ENCODE peak calls at places on chromosome 16, in ten cellular contexts. K is A549, I is PC-3, B is lung, Z is HCT116, U is osteoblast, H is OCI-LY7, C is fibroblast of lung, E is adrenal gland, F is ovary. W is an unnamed sample. For H3K9me3, the result is how much of the 10 kb centered on the place peaks cover.

GRCh38 chr16:4361033-4361943 is 10.2 kb upstream of the PAM16 start:
- DNase-seq in K (no peak), I (no peak), B (no peak), Z (no peak), U (peak), H (no peak), C (no peak), E (no peak), F (no peak), W (no peak)

GRCh38 chr16:74107795-74108610 is 188.6 kb upstream of the PSMD7 start:
- DNase-seq in K (peak), I (peak), B (peak), Z (peak), U (peak), H (peak), C (no peak), E (peak), F (no peak), W (peak)

GRCh38 chr16:2095315-2095853 is 40.3 kb downstream of the PKD1 start:
- DNase-seq in K (no peak), I (peak), B (no peak), Z (no peak), U (peak), H (no peak), C (peak), E (no peak), F (no peak), W (no peak)

GRCh38 chr16:19831678-19832077 is 53.0 kb downstream of the GPRC5B start:
- DNase-seq in K (peak), I (peak), B (no peak), Z (no peak), U (peak), H (no peak), C (peak), E (peak), F (no peak), W (no peak)

GRCh38 chr16:17397499-17397891 is 73.3 kb downstream of the XYLT1 start:
- DNase-seq in K (peak), I (no peak), B (no peak), Z (no peak), U (peak), H (no peak), C (peak), E (peak), F (no peak), W (no peak)

GRCh38 chr16:4754865-4755264 is 12.1 kb downstream of the ZNF500 start:
- DNase-seq in K (no peak), I (no peak), B (no peak), Z (no peak), U (peak), H (no peak), C (no peak), E (no peak), F (no peak), W (no peak)

GRCh38 chr16:5918553-5919127 is 821.0 kb upstream of the EEF2KMT start:
- DNase-seq in K (no peak), I (no peak), B (no peak), Z (no peak), U (peak), H (no peak), C (no peak), E (no peak), F (no peak), W (no peak)

GRCh38 chr16:68084504-68085258 is 489 bp upstream of the NFATC3 start:
- DNase-seq in K (peak), I (no peak), B (peak), Z (no peak), U (peak), H (peak), C (peak), E (peak), F (peak), W (peak)

GRCh38 chr16:67296422-67296821 is 17.1 kb downstream of the PLEKHG4 start:
- DNase-seq in K (no peak), I (peak), B (no peak), Z (no peak), U (peak), H (no peak), C (peak), E (no peak), F (no peak), W (no peak)

GRCh38 chr16:11774065-11774626 is 22.9 kb downstream of the ZC3H7A start:
- DNase-seq in K (no peak), I (no peak), B (no peak), Z (no peak), U (no peak), H (no peak), C (no peak), E (peak), F (no peak), W (no peak)

GRCh38 chr16:1276580-1276878 is 20.7 kb downstream of the TPSD1 start:
- DNase-seq in K (no peak), I (no peak), B (no peak), Z (no peak), U (peak), H (no peak), C (no peak), E (no peak), F (no peak), W (no peak)

GRCh38 chr16:86396918-86397317 is 113.4 kb upstream of the FOXF1 start:
- DNase-seq in K (no peak), I (peak), B (no peak), Z (peak), U (peak), H (no peak), C (peak), E (no peak), F (no peak), W (no peak)

GRCh38 chr16:79597277-79597676 is 3.3 kb downstream of the MAF start:
- DNase-seq in K (no peak), I (no peak), B (no peak), Z (no peak), U (peak), H (no peak), C (no peak), E (no peak), F (no peak), W (no peak)

GRCh38 chr16:4435668-4436067 is 10.0 kb downstream of the DNAJA3 start:
- DNase-seq in K (no peak), I (no peak), B (no peak), Z (no peak), U (no peak), H (no peak), C (peak), E (no peak), F (no peak), W (no peak)

GRCh38 chr16:89374393-89374948 is 115.9 kb downstream of the ANKRD11 start:
- DNase-seq in K (peak), I (peak), B (no peak), Z (no peak), U (peak), H (no peak), C (peak), E (no peak), F (no peak), W (no peak)

GRCh38 chr16:29148867-29149272 is 164.0 kb downstream of the LAT start:
- DNase-seq in K (no peak), I (no peak), B (peak), Z (no peak), U (no peak), H (no peak), C (no peak), E (no peak), F (no peak), W (peak)

GRCh38 chr16:49587051-49587450 is 213.4 kb downstream of the C16orf78 start:
- DNase-seq in K (no peak), I (no peak), B (no peak), Z (no peak), U (peak), H (no peak), C (no peak), E (no peak), F (no peak), W (no peak)

GRCh38 chr16:2838928-2839327 is 8.8 kb downstream of the ZG16B start:
- DNase-seq in K (peak), I (peak), B (peak), Z (no peak), U (peak), H (peak), C (peak), E (peak), F (no peak), W (peak)

GRCh38 chr16:22789281-22789945 is 24.5 kb upstream of the HS3ST2 start:
- DNase-seq in K (no peak), I (peak), B (no peak), Z (no peak), U (no peak), H (no peak), C (no peak), E (no peak), F (no peak), W (no peak)

GRCh38 chr16:30027588-30028437 is 3.3 kb downstream of the TLCD3B start:
- DNase-seq in K (no peak), I (no peak), B (no peak), Z (no peak), U (no peak), H (no peak), C (no peak), E (no peak), F (no peak), W (no peak)

GRCh38 chr16:54651440-54651839 is 279.2 kb upstream of the IRX5 start:
- DNase-seq in K (no peak), I (no peak), B (no peak), Z (no peak), U (no peak), H (no peak), C (no peak), E (no peak), F (no peak), W (no peak)

GRCh38 chr16:12412252-12412651 is 391.4 kb downstream of the CPPED1 start:
- DNase-seq in K (no peak), I (no peak), B (no peak), Z (no peak), U (no peak), H (no peak), C (no peak), E (no peak), F (no peak), W (no peak)

GRCh38 chr16:22296225-22297113 is 740 bp upstream of the POLR3E start:
- DNase-seq in K (no peak), I (no peak), B (no peak), Z (no peak), U (no peak), H (peak), C (no peak), E (no peak), F (no peak), W (no peak)

GRCh38 chr16:64751906-64752305 is 370.0 kb downstream of the CDH11 start:
- DNase-seq in K (no peak), I (no peak), B (no peak), Z (no peak), U (peak), H (no peak), C (peak), E (no peak), F (no peak), W (no peak)

GRCh38 chr16:769201-769769 is 8.8 kb downstream of the MSLN start:
- DNase-seq in K (no peak), I (no peak), B (no peak), Z (no peak), U (no peak), H (no peak), C (no peak), E (no peak), F (no peak), W (no peak)

GRCh38 chr16:72902276-72902675 is 145.7 kb downstream of the ZFHX3 start:
- DNase-seq in K (no peak), I (no peak), B (no peak), Z (no peak), U (no peak), H (no peak), C (no peak), E (no peak), F (no peak), W (no peak)

GRCh38 chr16:58651965-58652348 is 22.3 kb upstream of the CNOT1 start:
- DNase-seq in K (no peak), I (no peak), B (no peak), Z (no peak), U (no peak), H (no peak), C (peak), E (no peak), F (no peak), W (no peak)

GRCh38 chr16:3152022-3152272 is 17.1 kb downstream of the ZNF213 start:
- DNase-seq in K (no peak), I (no peak), B (no peak), Z (no peak), U (no peak), H (no peak), C (no peak), E (no peak), F (no peak), W (no peak)

GRCh38 chr16:13014516-13014915 is 113.1 kb downstream of the SHISA9 start:
- DNase-seq in K (no peak), I (no peak), B (no peak), Z (no peak), U (no peak), H (no peak), C (no peak), E (no peak), F (no peak), W (no peak)

GRCh38 chr16:608019-608418 is 18.2 kb downstream of the RAB40C start:
- DNase-seq in K (no peak), I (no peak), B (no peak), Z (no peak), U (no peak), H (no peak), C (no peak), E (no peak), F (no peak), W (no peak)

GRCh38 chr16:27406729-27407128 is 4.8 kb downstream of the IL21R start:
- DNase-seq in K (no peak), I (no peak), B (no peak), Z (no peak), U (no peak), H (no peak), C (no peak), E (no peak), F (no peak), W (no peak)

GRCh38 chr16:4091638-4092037 is 24.6 kb downstream of the ADCY9 start:
- DNase-seq in K (no peak), I (no peak), B (peak), Z (no peak), U (no peak), H (no peak), C (no peak), E (no peak), F (no peak), W (no peak)

GRCh38 chr16:56600398-56600999 is 7.9 kb upstream of the MT2A start:
- DNase-seq in K (peak), I (peak), B (no peak), Z (peak), U (peak), H (peak), C (peak), E (peak), F (no peak), W (peak)

GRCh38 chr16:68434654-68435210 is 13.6 kb downstream of the SMPD3 start:
- DNase-seq in K (no peak), I (peak), B (no peak), Z (no peak), U (no peak), H (no peak), C (no peak), E (no peak), F (no peak), W (no peak)

GRCh38 chr16:3577302-3577752 is at the start of gene NLRC3:
- DNase-seq in K (no peak), I (no peak), B (no peak), Z (no peak), U (peak), H (peak), C (no peak), E (no peak), F (no peak), W (peak)

GRCh38 chr16:84827131-84827574 is 7.4 kb downstream of the CRISPLD2 start:
- DNase-seq in K (no peak), I (no peak), B (no peak), Z (no peak), U (peak), H (no peak), C (no peak), E (no peak), F (peak), W (no peak)

DNA sequence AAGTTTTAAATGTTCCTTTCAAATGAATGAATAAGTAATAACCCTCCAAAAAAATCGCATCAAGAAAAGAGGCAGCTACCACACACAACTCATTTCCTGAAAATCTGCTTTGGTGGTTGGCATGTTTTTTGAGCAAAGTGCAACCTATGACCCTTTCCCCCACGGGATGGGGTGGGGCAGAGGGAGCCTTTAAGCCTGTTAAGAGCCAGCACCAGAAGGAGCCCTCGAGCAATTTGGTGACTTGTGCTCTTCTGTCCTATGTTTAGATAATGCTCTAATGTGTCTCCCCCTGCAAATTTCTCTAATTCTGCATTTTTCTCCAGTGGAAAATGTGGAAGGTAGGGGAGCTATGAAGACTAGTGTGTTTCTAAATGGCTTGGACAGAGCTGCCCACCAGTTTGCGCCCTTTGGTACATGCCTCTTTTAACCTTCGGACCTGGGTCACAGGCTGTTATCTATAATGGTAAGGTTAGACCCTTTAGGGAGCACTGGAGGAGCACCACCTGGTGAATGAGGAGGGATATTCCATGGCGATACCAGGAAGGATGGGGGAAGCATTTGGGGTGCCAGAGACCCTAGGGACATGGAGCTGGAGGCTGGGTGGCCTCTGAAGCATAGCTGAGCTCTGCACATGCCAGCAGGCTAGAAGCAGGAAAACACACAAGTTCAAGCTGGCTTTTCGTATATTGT is 1.6 kb downstream of the PYCARD start:
- DNase-seq in K (peak), I (peak), B (no peak), Z (no peak), U (peak), H (peak), C (no peak), E (no peak), F (no peak), W (peak)
- H3K4me3 ChIP-seq in K (no peak), I (no peak), B (no peak), Z (no peak), U (no peak), H (peak), C (peak), E (no peak), F (no peak), W (peak)

GRCh38 chr16:15873737-15874136 is 14.7 kb downstream of the CEP20 start:
- DNase-seq in K (no peak), I (no peak), B (no peak), Z (no peak), U (no peak), H (no peak), C (no peak), E (no peak), F (no peak), W (no peak)

GRCh38 chr16:15879255-15879804 is 9.1 kb downstream of the CEP20 start:
- DNase-seq in K (peak), I (peak), B (no peak), Z (no peak), U (peak), H (no peak), C (peak), E (no peak), F (no peak), W (no peak)

GRCh38 chr16:15880434-15880833 is 8.0 kb downstream of the CEP20 start:
- DNase-seq in K (no peak), I (peak), B (no peak), Z (no peak), U (no peak), H (no peak), C (no peak), E (no peak), F (no peak), W (no peak)

GRCh38 chr16:15876503-15876902 is 11.9 kb downstream of the CEP20 start:
- DNase-seq in K (no peak), I (peak), B (no peak), Z (no peak), U (no peak), H (no peak), C (no peak), E (no peak), F (no peak), W (no peak)

DNA sequence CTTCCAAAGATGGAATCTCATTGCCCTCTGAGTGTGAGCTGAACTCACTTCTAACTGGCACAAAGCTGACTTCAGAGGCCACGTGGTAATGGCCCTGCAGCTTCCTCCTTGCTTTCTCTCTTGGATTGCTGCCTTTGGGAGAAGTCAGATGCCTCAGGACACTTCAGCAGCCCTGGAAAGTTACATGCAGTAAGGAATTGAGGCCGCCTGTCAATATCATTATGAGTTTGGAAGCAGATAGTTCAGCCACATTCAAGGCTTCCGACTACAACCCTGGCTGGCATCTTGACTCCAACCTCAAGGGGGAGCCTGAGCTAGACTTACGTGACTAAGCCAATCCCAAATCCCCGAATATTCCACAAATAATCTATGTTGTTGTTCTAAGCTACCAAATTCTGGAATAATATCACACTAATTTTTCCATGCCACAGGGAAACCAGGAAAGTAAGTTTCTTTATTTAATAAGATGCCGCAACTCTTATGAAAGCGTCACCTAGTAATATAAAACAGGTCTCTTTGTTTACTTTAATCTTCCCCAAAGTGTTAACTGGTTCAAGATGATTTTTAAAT is 13.6 kb downstream of the CEP20 start:
- DNase-seq in K (peak), I (peak), B (peak), Z (peak), U (no peak), H (peak), C (peak), E (peak), F (peak), W (no peak)
- H3K9me3 ChIP-seq in K (under half), I (under half), B (under half), Z (under half), U (under half), H (under half), C (under half), E (under half), F (under half), W (under half)

GRCh38 chr16:75806487-75806886 is 80.2 kb upstream of the CPHXL start:
- DNase-seq in K (no peak), I (no peak), B (no peak), Z (no peak), U (no peak), H (no peak), C (no peak), E (no peak), F (no peak), W (no peak)
- TF ChIP-seq CTCF in K (no peak), I (no peak), B (no peak), Z (no peak), U (no peak), H (no peak), C (no peak), E (no peak), F (no peak), W (no peak)

GRCh38 chr16:21236831-21237230 is 3.3 kb downstream of the ANKS4B start:
- DNase-seq in K (no peak), I (no peak), B (no peak), Z (no peak), U (no peak), H (no peak), C (no peak), E (no peak), F (no peak), W (no peak)

GRCh38 chr16:21233521-21234150 is at the start of gene ANKS4B:
- DNase-seq in K (peak), I (no peak), B (no peak), Z (no peak), U (no peak), H (no peak), C (no peak), E (no peak), F (no peak), W (no peak)

GRCh38 chr16:21228473-21228872 is 5.0 kb upstream of the ANKS4B start:
- DNase-seq in K (no peak), I (no peak), B (no peak), Z (no peak), U (no peak), H (no peak), C (no peak), E (no peak), F (no peak), W (no peak)

GRCh38 chr16:21235199-21235585 is 1.7 kb downstream of the ANKS4B start:
- DNase-seq in K (no peak), I (no peak), B (no peak), Z (no peak), U (no peak), H (no peak), C (no peak), E (no peak), F (no peak), W (no peak)

GRCh38 chr16:21233045-21233520 is 416 bp upstream of the ANKS4B start:
- DNase-seq in K (no peak), I (no peak), B (no peak), Z (no peak), U (no peak), H (no peak), C (no peak), E (no peak), F (no peak), W (no peak)
- H3K4me3 ChIP-seq in K (no peak), I (no peak), B (no peak), Z (no peak), U (no peak), H (no peak), C (no peak), E (no peak), F (no peak), W (no peak)

GRCh38 chr16:31780342-31780741 is 93.3 kb upstream of the ZNF267 start:
- DNase-seq in K (no peak), I (no peak), B (no peak), Z (no peak), U (no peak), H (no peak), C (no peak), E (no peak), F (no peak), W (no peak)
- H3K9me3 ChIP-seq in K (under half), I (under half), B (under half), Z (under half), U (under half), H (under half), C (under half), E (under half), F (under half), W (under half)